ENCODE peak calls at places on chromosomes 1 and 21, in ten cellular contexts. One of them, this sample, is unnamed.

GRCh38 chr1:10867138-10867721 is 70.8 kb upstream of the CASZ1 start:
- DNase-seq in PC-9: peak; percentile 60
- DNase-seq in tibial nerve: peak; percentile 23
- DNase-seq in mucosa of descending colon: peak; percentile 56
- DNase-seq in GM06990: peak; percentile 53
- DNase-seq in astrocyte of the spinal cord: no peak
- DNase-seq in upper lobe of right lung: peak; percentile 83
- DNase-seq in DND-41: peak; percentile 53
- DNase-seq in foreskin keratinocyte: no peak
- DNase-seq in MCF 10A: peak; percentile 36
- DNase-seq in this sample: peak; percentile 73

GRCh38 chr1:37493336-37494098 is 19.1 kb downstream of the ZC3H12A start:
- DNase-seq in DND-41: no peak
- DNase-seq in GM06990: no peak
- DNase-seq in MCF 10A: no peak
- DNase-seq in tibial nerve: no peak
- DNase-seq in upper lobe of right lung: no peak
- DNase-seq in foreskin keratinocyte: no peak
- DNase-seq in mucosa of descending colon: no peak
- DNase-seq in PC-9: no peak
- DNase-seq in astrocyte of the spinal cord: no peak
- DNase-seq in this sample: no peak

GRCh38 chr21:29176721-29177120 is 46.3 kb downstream of the MAP3K7CL start:
- DNase-seq in mucosa of descending colon: no peak
- DNase-seq in upper lobe of right lung: no peak
- DNase-seq in tibial nerve: no peak
- DNase-seq in astrocyte of the spinal cord: no peak
- DNase-seq in DND-41: no peak
- DNase-seq in PC-9: no peak
- DNase-seq in GM06990: no peak
- DNase-seq in foreskin keratinocyte: no peak
- DNase-seq in MCF 10A: no peak
- DNase-seq in this sample: no peak

GRCh38 chr1:212607924-212608208 is 695 bp upstream of the ATF3 start:
- DNase-seq in foreskin keratinocyte: no peak
- DNase-seq in mucosa of descending colon: peak; percentile 70
- DNase-seq in DND-41: no peak
- DNase-seq in tibial nerve: no peak
- DNase-seq in upper lobe of right lung: no peak
- DNase-seq in PC-9: no peak
- DNase-seq in astrocyte of the spinal cord: no peak
- DNase-seq in MCF 10A: no peak
- DNase-seq in GM06990: peak; percentile 61
- DNase-seq in this sample: no peak

GRCh38 chr1:21639594-21640041 is 29.5 kb downstream of the RAP1GAP start:
- DNase-seq in upper lobe of right lung: no peak
- DNase-seq in astrocyte of the spinal cord: no peak
- DNase-seq in PC-9: no peak
- DNase-seq in foreskin keratinocyte: no peak
- DNase-seq in mucosa of descending colon: no peak
- DNase-seq in DND-41: no peak
- DNase-seq in tibial nerve: no peak
- DNase-seq in MCF 10A: no peak
- DNase-seq in GM06990: no peak
- DNase-seq in this sample: no peak

GRCh38 chr1:112247036-112247597 is 148.9 kb upstream of the CTTNBP2NL start:
- DNase-seq in upper lobe of right lung: no peak
- DNase-seq in tibial nerve: no peak
- DNase-seq in GM06990: no peak
- DNase-seq in foreskin keratinocyte: no peak
- DNase-seq in mucosa of descending colon: no peak
- DNase-seq in PC-9: no peak
- DNase-seq in DND-41: no peak
- DNase-seq in MCF 10A: no peak
- DNase-seq in astrocyte of the spinal cord: no peak
- DNase-seq in this sample: no peak

GRCh38 chr1:58908539-58909161 is 124.8 kb upstream of the JUN start:
- DNase-seq in astrocyte of the spinal cord: no peak
- DNase-seq in MCF 10A: peak; percentile 46
- DNase-seq in PC-9: no peak
- DNase-seq in upper lobe of right lung: no peak
- DNase-seq in GM06990: no peak
- DNase-seq in tibial nerve: no peak
- DNase-seq in DND-41: no peak
- DNase-seq in mucosa of descending colon: no peak
- DNase-seq in foreskin keratinocyte: no peak
- DNase-seq in this sample: no peak

GRCh38 chr1:152227310-152227928 is 3.4 kb upstream of the HRNR start:
- DNase-seq in astrocyte of the spinal cord: peak; percentile 3
- DNase-seq in MCF 10A: peak; percentile 66
- DNase-seq in mucosa of descending colon: no peak
- DNase-seq in upper lobe of right lung: no peak
- DNase-seq in PC-9: no peak
- DNase-seq in GM06990: no peak
- DNase-seq in foreskin keratinocyte: peak; percentile 57
- DNase-seq in DND-41: no peak
- DNase-seq in tibial nerve: no peak
- DNase-seq in this sample: no peak

DNA sequence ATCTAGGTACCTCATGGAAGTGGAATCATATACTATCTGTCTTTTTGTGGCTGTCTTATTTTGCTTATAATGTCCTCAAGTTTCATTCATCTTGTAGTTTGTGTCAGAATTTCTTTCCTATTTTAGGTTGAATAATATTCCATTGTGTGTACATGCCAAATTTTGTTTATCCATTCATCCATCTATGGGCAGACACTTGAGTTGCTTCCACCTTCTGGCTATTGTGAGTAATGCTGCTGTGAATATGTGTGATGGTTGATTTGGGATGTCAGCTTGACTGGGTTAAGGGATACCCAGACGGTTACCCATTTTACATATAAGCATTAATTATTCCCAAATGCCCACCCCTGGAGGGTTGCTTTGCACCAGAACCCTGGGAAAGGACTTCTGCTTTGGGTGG is 477.5 kb downstream of the PTPRU start:
- DNase-seq in astrocyte of the spinal cord: peak; percentile 19
- DNase-seq in GM06990: no peak
- DNase-seq in DND-41: no peak
- DNase-seq in tibial nerve: no peak
- DNase-seq in upper lobe of right lung: no peak
- DNase-seq in mucosa of descending colon: no peak
- DNase-seq in MCF 10A: peak; percentile 41
- DNase-seq in PC-9: no peak
- DNase-seq in foreskin keratinocyte: no peak
- DNase-seq in this sample: no peak
- TF ChIP-seq CTCF in astrocyte of the spinal cord: peak; percentile 51
- TF ChIP-seq CTCF in GM06990: peak; percentile 33
- TF ChIP-seq CTCF in DND-41: peak; percentile 13
- TF ChIP-seq CTCF in tibial nerve: no peak
- TF ChIP-seq CTCF in upper lobe of right lung: peak; percentile 16
- TF ChIP-seq CTCF in mucosa of descending colon: no peak
- TF ChIP-seq CTCF in MCF 10A: peak; percentile 40
- TF ChIP-seq CTCF in PC-9: no peak
- TF ChIP-seq CTCF in foreskin keratinocyte: peak; percentile 60
- TF ChIP-seq CTCF in this sample: no peak

GRCh38 chr1:52925571-52926005 is 1.5 kb upstream of the SCP2 start:
- DNase-seq in PC-9: no peak
- DNase-seq in MCF 10A: peak; percentile 36
- DNase-seq in foreskin keratinocyte: no peak
- DNase-seq in upper lobe of right lung: no peak
- DNase-seq in mucosa of descending colon: no peak
- DNase-seq in DND-41: no peak
- DNase-seq in astrocyte of the spinal cord: no peak
- DNase-seq in GM06990: no peak
- DNase-seq in tibial nerve: no peak
- DNase-seq in this sample: no peak

GRCh38 chr1:52929019-52929418 is 1.9 kb downstream of the SCP2 start:
- DNase-seq in upper lobe of right lung: no peak
- DNase-seq in PC-9: no peak
- DNase-seq in mucosa of descending colon: no peak
- DNase-seq in GM06990: no peak
- DNase-seq in MCF 10A: no peak
- DNase-seq in tibial nerve: no peak
- DNase-seq in DND-41: no peak
- DNase-seq in astrocyte of the spinal cord: no peak
- DNase-seq in foreskin keratinocyte: no peak
- DNase-seq in this sample: no peak

GRCh38 chr1:52926864-52927218 is 235 bp upstream of the SCP2 start:
- DNase-seq in PC-9: no peak
- DNase-seq in upper lobe of right lung: no peak
- DNase-seq in foreskin keratinocyte: no peak
- DNase-seq in DND-41: no peak
- DNase-seq in astrocyte of the spinal cord: no peak
- DNase-seq in GM06990: no peak
- DNase-seq in mucosa of descending colon: no peak
- DNase-seq in tibial nerve: no peak
- DNase-seq in MCF 10A: no peak
- DNase-seq in this sample: no peak

GRCh38 chr1:52928083-52928404 is 968 bp downstream of the SCP2 start:
- DNase-seq in DND-41: no peak
- DNase-seq in mucosa of descending colon: no peak
- DNase-seq in tibial nerve: no peak
- DNase-seq in GM06990: no peak
- DNase-seq in MCF 10A: no peak
- DNase-seq in foreskin keratinocyte: no peak
- DNase-seq in upper lobe of right lung: no peak
- DNase-seq in astrocyte of the spinal cord: no peak
- DNase-seq in PC-9: no peak
- DNase-seq in this sample: no peak

DNA sequence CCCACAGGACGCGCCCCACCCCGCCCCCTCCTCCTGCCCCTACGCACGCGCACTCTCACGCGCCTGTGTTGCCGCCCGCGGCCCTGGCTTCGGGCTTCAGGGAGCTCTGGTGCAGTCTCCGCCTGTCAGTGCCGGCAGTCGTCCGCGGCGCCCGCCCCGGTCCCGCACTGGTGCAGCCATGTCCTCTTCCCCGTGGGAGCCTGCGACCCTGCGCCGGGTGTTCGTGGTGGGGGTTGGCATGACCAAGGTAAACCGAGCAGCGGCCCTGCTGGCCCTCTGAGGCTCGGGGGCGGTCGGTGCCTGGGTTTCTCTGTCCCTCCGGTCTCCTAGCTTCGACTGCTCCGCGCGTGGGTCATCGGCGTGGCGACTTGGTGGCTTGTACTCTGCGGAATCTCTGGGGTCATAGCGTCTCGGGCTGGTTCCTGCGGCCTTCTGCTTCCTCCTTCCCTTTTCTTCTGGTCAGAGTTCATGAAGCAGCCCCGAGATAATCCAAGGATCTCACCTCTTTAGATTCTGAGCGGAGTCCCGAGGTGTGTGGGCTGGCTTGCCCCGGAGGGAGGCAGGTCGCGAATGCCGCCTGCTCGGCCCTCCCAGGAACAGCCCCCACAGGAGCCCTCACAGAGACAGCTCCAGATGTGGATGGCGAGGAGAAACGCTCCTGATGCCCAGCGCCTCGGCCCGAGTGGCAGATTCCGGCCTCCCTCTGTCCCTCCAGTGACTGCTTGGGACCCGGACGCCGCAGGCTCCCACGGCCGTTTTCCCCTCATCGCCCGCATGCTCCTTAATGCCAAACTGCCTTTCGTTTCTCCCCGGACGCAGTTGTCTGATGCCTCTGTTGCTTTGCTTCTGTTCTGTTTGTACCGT is at the start of gene SCP2:
- DNase-seq in DND-41: peak; percentile 74
- DNase-seq in MCF 10A: peak; percentile 75
- DNase-seq in PC-9: peak; percentile 71
- DNase-seq in mucosa of descending colon: peak; percentile 82
- DNase-seq in GM06990: peak; percentile 79
- DNase-seq in foreskin keratinocyte: peak; percentile 44
- DNase-seq in astrocyte of the spinal cord: peak; percentile 61
- DNase-seq in tibial nerve: peak; percentile 73
- DNase-seq in upper lobe of right lung: peak; percentile 93
- DNase-seq in this sample: peak; percentile 59
- TF ChIP-seq CTCF in DND-41: no peak
- TF ChIP-seq CTCF in MCF 10A: no peak
- TF ChIP-seq CTCF in PC-9: no peak
- TF ChIP-seq CTCF in mucosa of descending colon: no peak
- TF ChIP-seq CTCF in GM06990: no peak
- TF ChIP-seq CTCF in foreskin keratinocyte: no peak
- TF ChIP-seq CTCF in astrocyte of the spinal cord: no peak
- TF ChIP-seq CTCF in tibial nerve: no peak
- TF ChIP-seq CTCF in upper lobe of right lung: no peak
- TF ChIP-seq CTCF in this sample: no peak

GRCh38 chr1:110525250-110525597 is 6.2 kb upstream of the KCNA10 start:
- DNase-seq in upper lobe of right lung: no peak
- DNase-seq in MCF 10A: no peak
- DNase-seq in foreskin keratinocyte: peak; percentile 15
- DNase-seq in PC-9: peak; percentile 19
- DNase-seq in DND-41: no peak
- DNase-seq in astrocyte of the spinal cord: no peak
- DNase-seq in tibial nerve: no peak
- DNase-seq in mucosa of descending colon: no peak
- DNase-seq in GM06990: no peak
- DNase-seq in this sample: no peak

GRCh38 chr1:110529011-110529410 is 10.0 kb upstream of the KCNA10 start:
- DNase-seq in MCF 10A: no peak
- DNase-seq in tibial nerve: no peak
- DNase-seq in DND-41: no peak
- DNase-seq in foreskin keratinocyte: no peak
- DNase-seq in mucosa of descending colon: no peak
- DNase-seq in PC-9: no peak
- DNase-seq in astrocyte of the spinal cord: no peak
- DNase-seq in upper lobe of right lung: no peak
- DNase-seq in GM06990: no peak
- DNase-seq in this sample: no peak

GRCh38 chr1:110526189-110526588 is 7.2 kb upstream of the KCNA10 start:
- DNase-seq in tibial nerve: no peak
- DNase-seq in mucosa of descending colon: no peak
- DNase-seq in DND-41: no peak
- DNase-seq in GM06990: no peak
- DNase-seq in foreskin keratinocyte: no peak
- DNase-seq in PC-9: no peak
- DNase-seq in MCF 10A: no peak
- DNase-seq in upper lobe of right lung: no peak
- DNase-seq in astrocyte of the spinal cord: no peak
- DNase-seq in this sample: no peak

GRCh38 chr1:110523011-110523410 is 4.0 kb upstream of the KCNA10 start:
- DNase-seq in PC-9: no peak
- DNase-seq in MCF 10A: no peak
- DNase-seq in tibial nerve: no peak
- DNase-seq in foreskin keratinocyte: no peak
- DNase-seq in DND-41: no peak
- DNase-seq in astrocyte of the spinal cord: no peak
- DNase-seq in mucosa of descending colon: no peak
- DNase-seq in upper lobe of right lung: peak; percentile 80
- DNase-seq in GM06990: no peak
- DNase-seq in this sample: no peak

GRCh38 chr1:110524311-110525249 is 5.6 kb upstream of the KCNA10 start:
- DNase-seq in foreskin keratinocyte: peak; percentile 22
- DNase-seq in PC-9: peak; percentile 27
- DNase-seq in DND-41: peak; percentile 53
- DNase-seq in upper lobe of right lung: no peak
- DNase-seq in GM06990: peak; percentile 26
- DNase-seq in tibial nerve: no peak
- DNase-seq in MCF 10A: peak; percentile 40
- DNase-seq in mucosa of descending colon: no peak
- DNase-seq in astrocyte of the spinal cord: peak; percentile 6
- DNase-seq in this sample: peak; percentile 48
- TF ChIP-seq CTCF in foreskin keratinocyte: peak; percentile 71
- TF ChIP-seq CTCF in PC-9: peak; percentile 91
- TF ChIP-seq CTCF in DND-41: peak; percentile 81
- TF ChIP-seq CTCF in upper lobe of right lung: peak; percentile 57
- TF ChIP-seq CTCF in GM06990: peak; percentile 81
- TF ChIP-seq CTCF in tibial nerve: peak; percentile 71
- TF ChIP-seq CTCF in MCF 10A: peak; percentile 78
- TF ChIP-seq CTCF in mucosa of descending colon: peak; percentile 25
- TF ChIP-seq CTCF in astrocyte of the spinal cord: peak; percentile 59
- TF ChIP-seq CTCF in this sample: peak; percentile 84

GRCh38 chr1:64654519-64655341 is 90.1 kb upstream of the RAVER2 start:
- DNase-seq in DND-41: no peak
- DNase-seq in foreskin keratinocyte: peak; percentile 20
- DNase-seq in upper lobe of right lung: no peak
- DNase-seq in GM06990: no peak
- DNase-seq in mucosa of descending colon: no peak
- DNase-seq in PC-9: no peak
- DNase-seq in MCF 10A: peak; percentile 27
- DNase-seq in tibial nerve: no peak
- DNase-seq in astrocyte of the spinal cord: no peak
- DNase-seq in this sample: no peak
- TF ChIP-seq CTCF in DND-41: no peak
- TF ChIP-seq CTCF in foreskin keratinocyte: peak; percentile 18
- TF ChIP-seq CTCF in upper lobe of right lung: peak; percentile 30
- TF ChIP-seq CTCF in GM06990: no peak
- TF ChIP-seq CTCF in mucosa of descending colon: no peak
- TF ChIP-seq CTCF in PC-9: no peak
- TF ChIP-seq CTCF in MCF 10A: no peak
- TF ChIP-seq CTCF in tibial nerve: no peak
- TF ChIP-seq CTCF in astrocyte of the spinal cord: no peak
- TF ChIP-seq CTCF in this sample: no peak

This sample was measured in progenitor cell of endocrine pancreas.